ENCODE peak calls at places on chromosomes 13 and 19, in ten cellular contexts. C is kidney epithelial cell, X is Kasumi-1, H is SW480, M is pons, W is glutamatergic neuron, U is astrocyte of the cerebellum, Y is endothelial cell, L is NCI-H1092, G is fibroblast of mammary gland. P is an unnamed sample.

GRCh38 chr19:39842693-39843435 is 3.3 kb downstream of the FBL start:
- DNase-seq in H (no peak), Y (no peak), W (no peak), U (no peak), M (no peak), X (no peak), G (no peak), L (no peak), C (no peak), P (no peak)

GRCh38 chr13:72368031-72368430 is 359.4 kb downstream of the MZT1 start:
- DNase-seq in Y (no peak), C (no peak), U (no peak), M (no peak), G (no peak), L (no peak), W (no peak), H (no peak), X (no peak), P (no peak)

GRCh38 chr19:5942991-5943390 is 28.9 kb downstream of the CAPS start:
- DNase-seq in L (no peak), G (no peak), X (no peak), C (no peak), M (no peak), W (no peak), Y (no peak), U (no peak), H (no peak), P (no peak)

GRCh38 chr13:74056829-74057564 is 77.2 kb downstream of the KLF12 start:
- DNase-seq in G (no peak), L (no peak), Y (no peak), U (no peak), M (no peak), H (no peak), W (peak), X (no peak), C (no peak), P (no peak)

GRCh38 chr19:15292847-15293582 is 39.3 kb downstream of the BRD4 start:
- DNase-seq in C (no peak), W (no peak), H (no peak), Y (no peak), L (no peak), U (no peak), M (no peak), X (no peak), G (no peak), P (no peak)

GRCh38 chr13:27263438-27263837 is 7.2 kb upstream of the RASL11A start:
- DNase-seq in G (no peak), Y (no peak), U (no peak), X (no peak), W (no peak), C (no peak), M (no peak), L (no peak), H (no peak), P (no peak)

GRCh38 chr19:11737964-11738745 is 591 bp downstream of the ZNF823 start:
- DNase-seq in U (no peak), C (no peak), H (peak), L (no peak), Y (peak), M (no peak), G (peak), X (peak), W (peak), P (no peak)

GRCh38 chr13:36385471-36385870 is 39.3 kb upstream of the SPART start:
- DNase-seq in L (no peak), U (no peak), X (no peak), Y (no peak), H (no peak), G (peak), W (no peak), C (no peak), M (no peak), P (peak)

GRCh38 chr13:75312884-75313520 is 169.0 kb downstream of the TBC1D4 start:
- DNase-seq in G (no peak), C (no peak), Y (no peak), X (peak), H (no peak), L (no peak), W (no peak), M (no peak), U (no peak), P (no peak)

GRCh38 chr13:110300090-110300815 is 6.7 kb downstream of the COL4A1 start:
- DNase-seq in X (no peak), U (no peak), C (no peak), W (no peak), H (no peak), Y (no peak), M (no peak), L (no peak), G (peak), P (no peak)

GRCh38 chr13:111518161-111518791 is 197.8 kb downstream of the TEX29 start:
- DNase-seq in Y (no peak), W (no peak), C (no peak), M (no peak), U (no peak), X (no peak), H (peak), L (peak), G (no peak), P (no peak)

GRCh38 chr13:44932850-44933251 is 56.4 kb downstream of the NUFIP1 start:
- DNase-seq in G (peak), H (no peak), X (no peak), W (no peak), Y (peak), U (no peak), M (peak), C (no peak), L (no peak), P (no peak)

GRCh38 chr13:20053016-20053415 is 94.5 kb downstream of the ZMYM2 start:
- DNase-seq in H (no peak), U (no peak), Y (no peak), X (no peak), C (no peak), G (peak), W (no peak), L (no peak), M (no peak), P (no peak)

GRCh38 chr13:37001921-37002250 is 1.3 kb downstream of the EXOSC8 start:
- DNase-seq in G (no peak), L (no peak), X (no peak), U (no peak), H (no peak), Y (no peak), M (no peak), C (no peak), W (no peak), P (no peak)

GRCh38 chr19:28234637-28235036 is 978.3 kb downstream of the UQCRFS1 start:
- DNase-seq in G (no peak), X (no peak), H (no peak), U (peak), M (no peak), Y (no peak), C (peak), L (no peak), W (no peak), P (peak)

GRCh38 chr13:110258876-110259631 is 47.9 kb downstream of the COL4A1 start:
- DNase-seq in L (no peak), Y (no peak), X (no peak), G (peak), M (no peak), C (no peak), W (no peak), U (no peak), H (no peak), P (no peak)

GRCh38 chr19:34155686-34156085 is 16.6 kb upstream of the LSM14A start:
- DNase-seq in C (no peak), H (no peak), G (peak), X (no peak), M (no peak), Y (no peak), W (no peak), U (no peak), L (no peak), P (no peak)

GRCh38 chr19:30116984-30117555 is 175.0 kb downstream of the URI1 start:
- DNase-seq in X (no peak), H (no peak), U (no peak), Y (no peak), G (no peak), M (no peak), L (no peak), C (no peak), W (peak), P (no peak)

GRCh38 chr19:13036366-13036976 is 41.2 kb downstream of the NFIX start:
- DNase-seq in W (no peak), C (no peak), H (peak), U (no peak), M (no peak), X (no peak), G (peak), Y (no peak), L (peak), P (no peak)

GRCh38 chr13:50130686-50131051 is 115.4 kb downstream of the KCNRG start:
- DNase-seq in G (peak), W (peak), H (peak), Y (peak), L (no peak), X (no peak), U (no peak), M (no peak), C (no peak), P (peak)

P was measured in non-pigmented ciliary epithelial cell.